ENCODE peak calls at places on chromosome 22, in four cellular contexts. One of them, this sample, is unnamed.

GRCh38 chr22:24693359-24693758 is 81.2 kb downstream of the PIWIL3 start:
- DNase-seq in cardiac muscle cell: no peak
- DNase-seq in small intestine: no peak
- DNase-seq in stimulated activated CD8-positive, alpha-beta memory T cell treated with anti-CD3 and anti-CD28 coated beads, Interleukin-7, amount 100 ng/mL, for 24 hours: no peak
- DNase-seq in this sample: no peak

GRCh38 chr22:38756631-38757463 is 1.0 kb upstream of the SUN2 start:
- DNase-seq in cardiac muscle cell: no peak
- DNase-seq in stimulated activated CD8-positive, alpha-beta memory T cell treated with anti-CD3 and anti-CD28 coated beads, Interleukin-7, amount 100 ng/mL, for 24 hours: no peak
- DNase-seq in small intestine: no peak
- DNase-seq in this sample: no peak

GRCh38 chr22:20858615-20859416 is at the start of the genes PI4KA and SNAP29:
- DNase-seq in stimulated activated CD8-positive, alpha-beta memory T cell treated with anti-CD3 and anti-CD28 coated beads, Interleukin-7, amount 100 ng/mL, for 24 hours: peak
- DNase-seq in small intestine: peak
- DNase-seq in cardiac muscle cell: peak
- DNase-seq in this sample: peak

GRCh38 chr22:42991010-42991651 is 23.8 kb downstream of the PACSIN2 start:
- DNase-seq in stimulated activated CD8-positive, alpha-beta memory T cell treated with anti-CD3 and anti-CD28 coated beads, Interleukin-7, amount 100 ng/mL, for 24 hours: no peak
- DNase-seq in small intestine: peak
- DNase-seq in cardiac muscle cell: peak
- DNase-seq in this sample: no peak

GRCh38 chr22:39241632-39242388 is 3.0 kb downstream of the PDGFB start:
- DNase-seq in small intestine: no peak
- DNase-seq in cardiac muscle cell: no peak
- DNase-seq in stimulated activated CD8-positive, alpha-beta memory T cell treated with anti-CD3 and anti-CD28 coated beads, Interleukin-7, amount 100 ng/mL, for 24 hours: no peak
- DNase-seq in this sample: no peak

GRCh38 chr22:19122752-19123492 is 710 bp upstream of the DGCR2 start:
- DNase-seq in stimulated activated CD8-positive, alpha-beta memory T cell treated with anti-CD3 and anti-CD28 coated beads, Interleukin-7, amount 100 ng/mL, for 24 hours: no peak
- DNase-seq in small intestine: peak
- DNase-seq in cardiac muscle cell: peak
- DNase-seq in this sample: no peak

GRCh38 chr22:24996420-24996952 is 44.0 kb downstream of the KIAA1671 start:
- DNase-seq in stimulated activated CD8-positive, alpha-beta memory T cell treated with anti-CD3 and anti-CD28 coated beads, Interleukin-7, amount 100 ng/mL, for 24 hours: no peak
- DNase-seq in small intestine: no peak
- DNase-seq in cardiac muscle cell: peak
- DNase-seq in this sample: peak

GRCh38 chr22:45077286-45077685 is 67.5 kb upstream of the PHF21B start:
- DNase-seq in stimulated activated CD8-positive, alpha-beta memory T cell treated with anti-CD3 and anti-CD28 coated beads, Interleukin-7, amount 100 ng/mL, for 24 hours: no peak
- DNase-seq in cardiac muscle cell: no peak
- DNase-seq in small intestine: no peak
- DNase-seq in this sample: no peak

GRCh38 chr22:25281675-25282345 is 62.4 kb downstream of the CRYBB2 start:
- DNase-seq in stimulated activated CD8-positive, alpha-beta memory T cell treated with anti-CD3 and anti-CD28 coated beads, Interleukin-7, amount 100 ng/mL, for 24 hours: no peak
- DNase-seq in small intestine: no peak
- DNase-seq in cardiac muscle cell: no peak
- DNase-seq in this sample: no peak

GRCh38 chr22:39292002-39292401 is 27.4 kb downstream of the RPL3 start:
- DNase-seq in stimulated activated CD8-positive, alpha-beta memory T cell treated with anti-CD3 and anti-CD28 coated beads, Interleukin-7, amount 100 ng/mL, for 24 hours: no peak
- DNase-seq in small intestine: no peak
- DNase-seq in cardiac muscle cell: no peak
- DNase-seq in this sample: no peak

GRCh38 chr22:47716890-47717615 is 954.6 kb downstream of the TBC1D22A start:
- DNase-seq in small intestine: no peak
- DNase-seq in stimulated activated CD8-positive, alpha-beta memory T cell treated with anti-CD3 and anti-CD28 coated beads, Interleukin-7, amount 100 ng/mL, for 24 hours: no peak
- DNase-seq in cardiac muscle cell: no peak
- DNase-seq in this sample: no peak

GRCh38 chr22:42814215-42814614 is 42.9 kb downstream of the ARFGAP3 start:
- DNase-seq in cardiac muscle cell: no peak
- DNase-seq in small intestine: peak
- DNase-seq in stimulated activated CD8-positive, alpha-beta memory T cell treated with anti-CD3 and anti-CD28 coated beads, Interleukin-7, amount 100 ng/mL, for 24 hours: no peak
- DNase-seq in this sample: no peak

This sample was measured in NCI-H460.